ENCODE peak calls at places on chromosome 2, in five cellular contexts. T is K562, H is GM12878, K is H1, A is HepG2. N is an unnamed sample.

GRCh38 chr2:39118786-39119499 is 1.9 kb downstream of the SOS1 start:
- DNase-seq in T (no peak), K (no peak), A (no peak), H (no peak), N (no peak)

GRCh38 chr2:177889812-177890460 is 182.6 kb downstream of the PDE11A start:
- DNase-seq in T (no peak), A (no peak), H (no peak), K (no peak), N (no peak)

GRCh38 chr2:233816771-233817170 is 37.6 kb downstream of the HJURP start:
- DNase-seq in H (no peak), T (no peak), A (no peak), K (no peak), N (no peak)

GRCh38 chr2:72965770-72966430 is 48.6 kb downstream of the EMX1 start:
- DNase-seq in A (no peak), T (no peak), H (no peak), K (no peak), N (no peak)

GRCh38 chr2:205534997-205535396 is 147.3 kb upstream of the NRP2 start:
- DNase-seq in T (no peak), K (no peak), A (no peak), H (no peak), N (no peak)

GRCh38 chr2:118264591-118264990 is 176.3 kb downstream of the INSIG2 start:
- DNase-seq in A (no peak), T (no peak), K (no peak), H (no peak), N (no peak)

GRCh38 chr2:8334866-8335325 is 347.0 kb upstream of the ID2 start:
- DNase-seq in T (no peak), K (no peak), H (no peak), A (no peak), N (no peak)

GRCh38 chr2:42762823-42763804 is 821 bp downstream of the OXER1 start:
- DNase-seq in A (no peak), H (no peak), K (no peak), T (no peak), N (no peak)

GRCh38 chr2:235537587-235537986 is 43.7 kb downstream of the AGAP1 start:
- DNase-seq in K (no peak), H (no peak), T (no peak), A (no peak), N (no peak)

GRCh38 chr2:157223624-157224205 is 33.8 kb upstream of the GALNT5 start:
- DNase-seq in H (no peak), K (no peak), A (no peak), T (no peak), N (no peak)

GRCh38 chr2:218755198-218755566 is 26.8 kb upstream of the CYP27A1 start:
- DNase-seq in T (no peak), A (peak), H (no peak), K (no peak), N (no peak)

GRCh38 chr2:109173311-109174171 is 44.5 kb downstream of the SH3RF3 start:
- DNase-seq in K (no peak), A (no peak), T (no peak), H (no peak), N (no peak)

GRCh38 chr2:106885981-106886915 is at the start of gene ST6GAL2:
- DNase-seq in K (no peak), H (no peak), A (no peak), T (no peak), N (peak)

GRCh38 chr2:106886916-106887758 is 1.2 kb upstream of the ST6GAL2 start:
- DNase-seq in T (no peak), K (peak), A (no peak), H (no peak), N (peak)

GRCh38 chr2:106890611-106891010 is 4.6 kb upstream of the ST6GAL2 start:
- DNase-seq in T (no peak), K (no peak), H (no peak), A (no peak), N (no peak)

GRCh38 chr2:106882658-106883057 is 3.3 kb downstream of the ST6GAL2 start:
- DNase-seq in H (no peak), K (no peak), T (no peak), A (no peak), N (no peak)

DNA sequence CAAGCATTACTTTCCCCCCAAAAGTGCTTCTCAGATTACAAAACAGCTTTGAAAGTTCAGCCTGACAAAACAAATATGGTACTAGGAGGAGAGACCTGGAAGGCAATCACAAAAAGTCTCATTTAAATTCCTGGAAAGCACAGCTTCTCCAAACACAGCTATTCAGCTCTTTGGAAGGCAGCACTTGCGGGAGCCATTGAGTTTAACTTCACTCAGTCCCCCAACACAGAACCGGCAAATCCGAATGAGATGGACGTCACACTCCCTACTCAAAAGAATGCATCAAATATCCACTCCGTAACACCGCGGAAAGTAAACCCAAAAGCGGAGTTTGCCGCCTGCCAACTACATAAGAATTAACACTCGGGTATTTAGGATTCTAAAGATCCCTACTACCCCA is 641 bp downstream of the ST6GAL2 start:
- DNase-seq in H (no peak), K (no peak), T (no peak), A (no peak), N (no peak)
- TF ChIP-seq ATF2 in H (no peak), K (no peak), T (no peak), A (no peak), N (no peak)

GRCh38 chr2:238915196-238915595 is 67.3 kb downstream of the TWIST2 start:
- DNase-seq in K (no peak), A (no peak), T (no peak), H (no peak), N (no peak)
- TF ChIP-seq ATF2 in K (no peak), A (no peak), T (no peak), H (no peak), N (no peak)

DNA sequence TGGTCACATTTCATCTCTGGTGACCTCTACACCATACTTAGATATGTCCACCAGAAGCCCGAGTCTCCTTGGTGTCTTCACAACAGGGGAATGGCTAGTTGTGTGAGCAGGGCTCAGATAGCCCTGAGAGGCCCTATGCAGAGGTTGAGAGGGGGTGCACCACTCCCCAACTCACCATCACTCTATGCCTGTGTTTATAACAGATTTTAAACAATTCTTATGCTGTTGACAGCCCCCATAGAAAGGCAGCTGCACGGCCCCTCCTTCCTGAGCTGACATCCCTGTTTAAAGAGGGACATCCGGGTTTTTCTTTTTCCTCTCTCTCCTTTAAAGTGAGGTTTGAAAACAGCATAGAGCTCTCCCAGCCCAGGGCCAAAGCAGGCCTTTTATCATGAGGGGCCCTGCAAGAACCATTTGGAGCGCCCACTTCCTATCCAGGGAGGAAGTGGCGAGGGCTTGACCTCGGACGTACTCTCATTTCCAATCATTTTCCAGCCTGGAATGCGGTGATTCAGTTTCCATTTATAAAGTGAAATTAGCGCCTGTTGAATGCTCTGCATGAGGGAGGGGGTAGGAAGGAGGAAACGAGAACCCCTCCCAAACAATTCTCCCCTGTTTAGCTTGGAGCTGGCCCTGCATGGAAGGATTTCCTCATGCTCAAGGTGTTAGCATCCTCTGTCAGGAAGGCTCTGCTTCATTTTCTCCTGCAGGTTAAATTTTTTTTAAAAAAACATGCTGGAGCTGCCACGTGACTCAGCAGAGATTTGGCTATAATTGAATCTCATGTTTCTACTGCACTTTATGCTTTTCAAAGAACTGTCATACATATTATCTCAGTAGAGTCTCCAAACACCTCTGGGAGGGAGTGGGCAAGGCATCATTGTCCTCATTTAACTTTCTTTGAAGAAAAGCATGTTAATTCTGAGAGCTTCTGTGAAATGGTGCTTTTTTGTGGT is 117.5 kb downstream of the DDX1 start:
- DNase-seq in K (no peak), A (no peak), T (no peak), H (no peak), N (no peak)
- TF ChIP-seq ATF2 in K (no peak), A (no peak), T (no peak), H (no peak), N (no peak)

GRCh38 chr2:132404056-132404455 is 12.5 kb upstream of the GPR39 start:
- DNase-seq in A (no peak), H (no peak), K (no peak), T (no peak), N (no peak)

GRCh38 chr2:132401326-132401725 is 15.3 kb upstream of the GPR39 start:
- DNase-seq in T (no peak), H (no peak), K (no peak), A (no peak), N (no peak)

GRCh38 chr2:132400901-132401240 is 15.7 kb upstream of the GPR39 start:
- DNase-seq in H (no peak), T (no peak), A (no peak), K (no peak), N (no peak)

GRCh38 chr2:132403176-132403575 is 13.4 kb upstream of the GPR39 start:
- DNase-seq in T (no peak), A (no peak), H (no peak), K (no peak), N (no peak)

DNA sequence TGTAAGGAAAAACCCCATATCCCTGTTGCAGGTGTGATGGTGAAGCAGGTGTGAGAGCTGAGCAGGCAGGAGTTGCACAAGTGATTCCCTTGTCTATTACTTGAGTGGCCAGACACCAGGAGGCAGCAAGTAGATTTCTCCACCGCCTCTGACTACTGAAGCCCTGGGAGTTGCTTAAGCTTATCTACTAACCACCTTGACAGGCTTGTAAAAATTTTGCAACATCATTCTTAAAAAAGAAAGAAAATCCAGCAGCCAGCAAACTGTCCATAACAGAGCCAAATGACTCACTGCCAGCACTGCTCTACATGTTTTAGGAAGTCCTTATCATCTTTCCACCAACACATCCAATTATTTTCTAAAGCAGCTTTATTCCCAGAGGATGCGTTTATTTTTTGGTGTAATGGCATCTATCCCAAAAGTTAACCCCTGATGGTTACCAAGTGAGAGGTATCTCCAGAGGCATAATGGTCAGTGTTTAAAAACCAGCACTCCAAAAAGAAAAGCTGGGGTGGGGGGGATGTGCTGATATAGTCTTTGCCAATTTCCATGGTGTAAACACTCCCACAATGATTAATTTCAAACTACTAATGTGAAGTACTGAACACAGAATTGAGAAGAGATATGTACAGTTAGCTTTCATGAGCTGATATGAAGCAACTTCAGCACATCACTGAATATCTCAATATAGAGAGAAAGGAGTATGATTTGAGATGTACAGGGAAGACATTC is 16.3 kb upstream of the GPR39 start:
- DNase-seq in T (peak), H (no peak), K (no peak), A (no peak), N (no peak)
- TF ChIP-seq ATF2 in T (no peak), H (no peak), K (no peak), A (no peak), N (no peak)

GRCh38 chr2:176123483-176123843 is 944 bp downstream of the HOXD9 start:
- DNase-seq in T (no peak), K (no peak), A (no peak), H (no peak), N (no peak)

GRCh38 chr2:176120369-176121307 is 1.9 kb upstream of the HOXD9 start:
- DNase-seq in H (no peak), A (no peak), T (no peak), K (no peak), N (no peak)

GRCh38 chr2:176122633-176123482 is at the start of gene HOXD9:
- DNase-seq in K (no peak), T (no peak), H (no peak), A (no peak), N (peak)

GRCh38 chr2:176122266-176122632 is 270 bp upstream of the HOXD9 start:
- DNase-seq in H (no peak), A (no peak), K (no peak), T (no peak), N (peak)

GRCh38 chr2:176121377-176122111 is 975 bp upstream of the HOXD9 start:
- DNase-seq in K (no peak), T (no peak), A (no peak), H (no peak), N (no peak)
- TF ChIP-seq ATF2 in K (no peak), T (no peak), A (no peak), H (no peak), N (no peak)

GRCh38 chr2:166135152-166135848 is 7.5 kb upstream of the SCN1A start:
- DNase-seq in T (no peak), H (no peak), A (peak), K (no peak), N (no peak)
- TF ChIP-seq ATF2 in T (no peak), H (no peak), A (no peak), K (no peak), N (no peak)

DNA sequence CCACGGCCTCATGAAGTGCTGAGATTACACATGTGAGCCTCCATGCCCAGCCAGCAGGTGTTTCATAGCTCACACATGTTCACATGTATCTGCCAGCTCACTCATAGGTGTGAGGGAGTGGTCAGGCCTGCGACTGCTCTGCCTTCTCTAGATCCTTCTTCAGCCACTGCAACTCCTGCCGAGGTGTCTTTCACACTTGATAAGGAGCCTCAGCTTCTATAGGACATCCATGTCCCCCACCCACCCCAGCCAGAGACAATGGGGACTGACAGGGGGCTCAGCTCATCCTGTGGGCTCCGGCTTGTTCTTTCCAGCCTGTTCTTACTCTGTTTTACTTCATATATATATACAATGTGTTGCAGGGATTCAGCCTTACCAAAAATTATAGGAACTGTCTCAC is 286.5 kb upstream of the MGAT5 start:
- DNase-seq in A (no peak), T (no peak), K (no peak), H (no peak), N (no peak)
- TF ChIP-seq ATF2 in A (no peak), T (no peak), K (no peak), H (no peak), N (no peak)